ENCODE peak calls at places on chromosomes 4 and X, in six cellular contexts. I, C, F, G, W and Q are unnamed samples.

GRCh38 chrX:42948723-42949122 is 170.8 kb upstream of the PPP1R2C start:
- DNase-seq in W (no peak), G (no peak), I (no peak), C (no peak), F (no peak), Q (peak)

GRCh38 chrX:53440631-53441517 is 6.7 kb upstream of the HSD17B10 start:
- DNase-seq in F (no peak), W (peak), C (no peak), I (peak), G (peak), Q (no peak)

GRCh38 chr4:169933531-169933930 is 92.7 kb downstream of the MFAP3L start:
- DNase-seq in G (no peak), C (no peak), I (no peak), F (no peak), W (no peak), Q (no peak)

GRCh38 chrX:103356023-103356798 is at the start of gene TCEAL9:
- DNase-seq in F (peak), I (no peak), G (peak), W (peak), C (no peak), Q (no peak)

GRCh38 chrX:86604620-86605019 is 456.4 kb downstream of the DACH2 start:
- DNase-seq in I (no peak), F (no peak), G (no peak), C (no peak), W (no peak), Q (no peak)

GRCh38 chr4:169142390-169142789 is 128.4 kb downstream of the SH3RF1 start:
- DNase-seq in W (no peak), I (no peak), C (no peak), F (no peak), G (no peak), Q (no peak)

GRCh38 chr4:55866290-55866907 is 13.0 kb downstream of the EXOC1 start:
- DNase-seq in W (no peak), F (peak), C (no peak), I (no peak), G (no peak), Q (no peak)

GRCh38 chr4:48909697-48910096 is 3.1 kb upstream of the OCIAD2 start:
- DNase-seq in W (no peak), I (no peak), G (no peak), C (no peak), F (peak), Q (no peak)

GRCh38 chr4:32686123-32686522 is 1966.0 kb downstream of the PCDH7 start:
- DNase-seq in W (no peak), I (no peak), C (no peak), G (no peak), F (no peak), Q (no peak)

GRCh38 chr4:148007303-148007702 is 275.4 kb downstream of the ARHGAP10 start:
- DNase-seq in G (no peak), F (peak), I (no peak), W (no peak), C (no peak), Q (no peak)

GRCh38 chr4:48268956-48269860 is at the start of gene TEC:
- DNase-seq in I (peak), C (peak), F (no peak), W (peak), G (no peak), Q (peak)

GRCh38 chrX:149829751-149830191 is 48.0 kb downstream of the MAGEA9 start:
- DNase-seq in G (no peak), C (no peak), I (peak), W (no peak), F (no peak), Q (peak)

GRCh38 chr4:100070868-100071267 is 119.4 kb downstream of the DDIT4L start:
- DNase-seq in G (no peak), W (no peak), I (no peak), F (no peak), C (no peak), Q (no peak)